ENCODE peak calls at places on chromosomes 6 and 20, in six cellular contexts. C is H1, Q is HCT116, G is HepG2, X is GM12878, L is K562. T is an unnamed sample.

GRCh38 chr20:23048283-23049200 is 930 bp downstream of the THBD start:
- DNase-seq in C (peak; percentile 80), Q (no peak), G (no peak), X (no peak), L (no peak), T (no peak)

GRCh38 chr6:26141378-26141901 is 54.2 kb downstream of the HFE start:
- DNase-seq in C (no peak), Q (no peak), G (peak; percentile 46), X (no peak), L (no peak), T (no peak)

GRCh38 chr6:75206338-75207210 is 721 bp upstream of the COL12A1 start:
- DNase-seq in C (peak; percentile 66), Q (no peak), G (no peak), X (no peak), L (no peak), T (no peak)

GRCh38 chr6:159180001-159180400 is 10.8 kb downstream of the FNDC1 start:
- DNase-seq in C (no peak), Q (no peak), G (no peak), X (no peak), L (no peak), T (no peak)

GRCh38 chr20:56808732-56809131 is 179.6 kb downstream of the TFAP2C start:
- DNase-seq in C (no peak), Q (no peak), G (no peak), X (no peak), L (no peak), T (no peak)

GRCh38 chr6:16676978-16677377 is 84.3 kb downstream of the ATXN1 start:
- DNase-seq in C (no peak), Q (peak; percentile 66), G (peak; percentile 31), X (no peak), L (no peak), T (no peak)

GRCh38 chr6:135875446-135875845 is 23.9 kb downstream of the PDE7B start:
- DNase-seq in C (no peak), Q (no peak), G (no peak), X (no peak), L (no peak), T (no peak)

GRCh38 chr6:53728570-53729194 is 63.1 kb upstream of the KLHL31 start:
- DNase-seq in C (peak; percentile 64), Q (no peak), G (peak; percentile 47), X (no peak), L (peak; percentile 37), T (peak; percentile 36)

GRCh38 chr6:6386010-6386409 is 65.5 kb upstream of the F13A1 start:
- DNase-seq in C (no peak), Q (no peak), G (no peak), X (no peak), L (no peak), T (no peak)

GRCh38 chr20:34111057-34111711 is 859 bp downstream of the EIF2S2 start:
- DNase-seq in C (no peak), Q (no peak), G (no peak), X (no peak), L (no peak), T (no peak)

GRCh38 chr6:3851839-3852238 is 2.7 kb downstream of the FAM50B start:
- DNase-seq in C (no peak), Q (no peak), G (no peak), X (no peak), L (no peak), T (no peak)

GRCh38 chr6:113596907-113597583 is 260.1 kb upstream of the MARCKS start:
- DNase-seq in C (no peak), Q (no peak), G (no peak), X (no peak), L (no peak), T (no peak)

GRCh38 chr20:63006611-63007471 is at the start of gene BHLHE23:
- DNase-seq in C (peak; percentile 75), Q (no peak), G (no peak), X (no peak), L (no peak), T (peak; percentile 63)

GRCh38 chr6:14881399-14881798 is 364.5 kb upstream of the JARID2 start:
- DNase-seq in C (no peak), Q (no peak), G (no peak), X (no peak), L (no peak), T (no peak)

GRCh38 chr20:15857131-15857784 is 716.0 kb downstream of the KIF16B start:
- DNase-seq in C (no peak), Q (no peak), G (no peak), X (peak; percentile 25), L (no peak), T (no peak)

GRCh38 chr20:17856837-17857605 is 111.6 kb downstream of the SNX5 start:
- DNase-seq in C (no peak), Q (no peak), G (no peak), X (no peak), L (no peak), T (no peak)

GRCh38 chr20:44028868-44029847 is 114.5 kb downstream of the TOX2 start:
- DNase-seq in C (no peak), Q (no peak), G (no peak), X (peak; percentile 66), L (no peak), T (no peak)

GRCh38 chr6:168158280-168158979 is 79.4 kb upstream of the FRMD1 start:
- DNase-seq in C (peak; percentile 44), Q (no peak), G (no peak), X (no peak), L (no peak), T (no peak)

GRCh38 chr6:151263967-151264366 is 24.2 kb downstream of the AKAP12 start:
- DNase-seq in C (no peak), Q (no peak), G (no peak), X (no peak), L (no peak), T (no peak)

GRCh38 chr6:135555550-135555949 is 58.0 kb upstream of the AHI1 start:
- DNase-seq in C (no peak), Q (no peak), G (no peak), X (peak; percentile 13), L (no peak), T (no peak)

GRCh38 chr6:45376310-45377040 is 1.3 kb downstream of the SUPT3H start:
- DNase-seq in C (no peak), Q (no peak), G (no peak), X (no peak), L (no peak), T (no peak)

GRCh38 chr6:53679446-53679933 is 13.9 kb upstream of the KLHL31 start:
- DNase-seq in C (peak; percentile 51), Q (peak; percentile 60), G (peak; percentile 62), X (no peak), L (peak; percentile 27), T (peak; percentile 36)

GRCh38 chr6:12301009-12301408 is 10.8 kb downstream of the EDN1 start:
- DNase-seq in C (no peak), Q (no peak), G (no peak), X (no peak), L (no peak), T (no peak)

GRCh38 chr6:163943647-163944395 is 529.3 kb downstream of the QKI start:
- DNase-seq in C (peak; percentile 68), Q (no peak), G (no peak), X (no peak), L (no peak), T (peak; percentile 71)

GRCh38 chr6:1365701-1366100 is 23.7 kb upstream of the FOXF2 start:
- DNase-seq in C (no peak), Q (no peak), G (no peak), X (no peak), L (no peak), T (no peak)

GRCh38 chr6:686528-686927 is 6.4 kb downstream of the EXOC2 start:
- DNase-seq in C (no peak), Q (no peak), G (peak; percentile 42), X (no peak), L (peak; percentile 26), T (no peak)

GRCh38 chr6:144702781-144703180 is 417.6 kb downstream of the UTRN start:
- DNase-seq in C (no peak), Q (no peak), G (no peak), X (no peak), L (no peak), T (no peak)

GRCh38 chr6:63713332-63713731 is 77.7 kb downstream of the PHF3 start:
- DNase-seq in C (no peak), Q (no peak), G (no peak), X (no peak), L (no peak), T (no peak)

GRCh38 chr20:20823469-20823868 is 111.0 kb upstream of the RALGAPA2 start:
- DNase-seq in C (no peak), Q (no peak), G (no peak), X (no peak), L (no peak), T (no peak)

GRCh38 chr6:100726741-100727140 is 154.4 kb downstream of the ASCC3 start:
- DNase-seq in C (no peak), Q (no peak), G (no peak), X (no peak), L (no peak), T (no peak)

GRCh38 chr6:143694013-143694412 is 16.2 kb downstream of the PHACTR2 start:
- DNase-seq in C (no peak), Q (no peak), G (no peak), X (no peak), L (no peak), T (no peak)
- H3K4me1 ChIP-seq in C (peaks cover 17% of the 10 kb centered on the region), Q (peaks cover 3% of the 10 kb centered on the region), G (peaks cover 95% of the 10 kb centered on the region), X (peaks cover 6% of the 10 kb centered on the region), L (peaks cover 16% of the 10 kb centered on the region), T (no peaks in the 10 kb centered on the region)

GRCh38 chr6:139533166-139533565 is 158.7 kb upstream of the CITED2 start:
- DNase-seq in C (no peak), Q (no peak), G (no peak), X (no peak), L (no peak), T (no peak)
- H3K9ac ChIP-seq in C (no peak overlapping the region), Q (no peak overlapping the region), G (no peak overlapping the region), X (no peak overlapping the region), L (no peak overlapping the region), T (no peak overlapping the region)

DNA sequence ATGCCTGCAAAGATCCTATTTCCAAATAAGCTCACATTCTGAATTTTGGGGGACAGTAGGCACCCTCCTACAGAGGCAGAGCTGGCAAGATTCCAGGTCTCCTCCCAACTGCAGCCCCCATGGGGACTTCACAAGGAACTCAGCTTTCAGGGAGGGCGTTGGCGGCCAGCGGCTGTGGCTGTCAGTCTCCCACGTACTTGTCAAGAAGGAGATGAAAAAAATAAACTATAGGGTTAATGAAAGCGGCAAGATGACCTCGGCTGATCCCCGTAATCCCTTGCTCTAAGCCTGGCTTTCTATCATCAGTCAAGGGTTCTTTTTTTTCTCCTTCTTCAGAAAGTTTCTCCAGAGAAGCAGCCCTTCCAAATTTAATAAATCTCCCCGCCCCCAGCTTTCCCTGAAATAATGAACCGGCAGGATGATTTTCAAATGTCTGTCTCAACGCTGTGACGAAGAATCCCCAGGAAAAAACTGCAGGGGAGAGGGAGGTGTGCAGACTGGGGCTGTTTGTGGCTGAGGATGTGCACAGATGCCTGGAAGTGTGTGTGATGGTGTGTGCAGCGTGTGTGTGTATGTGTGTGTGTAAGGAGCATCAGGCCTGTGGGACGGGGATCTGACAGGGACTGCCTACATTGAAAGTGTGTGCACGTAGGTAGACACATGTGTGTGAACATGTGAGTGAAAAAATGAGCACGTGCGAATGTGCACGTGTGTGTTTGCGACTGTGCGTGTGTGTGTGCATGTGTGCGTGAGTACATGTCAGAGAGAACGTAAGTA is 78.7 kb downstream of the SLC2A10 start:
- DNase-seq in C (no peak), Q (no peak), G (no peak), X (no peak), L (no peak), T (no peak)
- TF ChIP-seq ZNF274 in C (no peak), Q (no peak), G (no peak), X (no peak), L (no peak), T (no peak)

GRCh38 chr6:161963634-161964244 is 689.9 kb upstream of the AGPAT4 start:
- DNase-seq in C (no peak), Q (no peak), G (no peak), X (no peak), L (no peak), T (peak; percentile 20)
- H3K4me1 ChIP-seq in C (peaks cover 10% of the 10 kb centered on the region), Q (no peaks in the 10 kb centered on the region), G (no peaks in the 10 kb centered on the region), X (no peaks in the 10 kb centered on the region), L (no peaks in the 10 kb centered on the region), T (no peaks in the 10 kb centered on the region)